ENCODE peak calls at places on chromosomes 5 and 9, in five cellular contexts. Q, G, M, T and C are unnamed samples. For H3K4me1, the result is how much of the 10 kb centered on the place peaks cover.

GRCh38 chr5:77851229-77852067 is 75.3 kb upstream of the TBCA start:
- DNase-seq in Q (no peak), G (no peak), M (no peak), T (peak), C (peak)

GRCh38 chr9:87446527-87446926 is 51.1 kb upstream of the DAPK1 start:
- DNase-seq in Q (no peak), G (no peak), M (no peak), T (no peak), C (no peak)

GRCh38 chr5:40631236-40631635 is 48.5 kb upstream of the PTGER4 start:
- DNase-seq in Q (no peak), G (no peak), M (no peak), T (no peak), C (no peak)

GRCh38 chr5:8726383-8727036 is 819.4 kb downstream of the SEMA5A start:
- DNase-seq in Q (no peak), G (no peak), M (no peak), T (no peak), C (no peak)

GRCh38 chr5:135881244-135881643 is 14.4 kb downstream of the IL9 start:
- DNase-seq in Q (no peak), G (no peak), M (no peak), T (no peak), C (no peak)

GRCh38 chr9:68703672-68704071 is 1.4 kb upstream of the PIP5K1B start:
- DNase-seq in Q (no peak), G (no peak), M (no peak), T (no peak), C (no peak)

GRCh38 chr5:143964919-143965318 is 153.0 kb downstream of the HMHB1 start:
- DNase-seq in Q (no peak), G (no peak), M (no peak), T (peak), C (no peak)

GRCh38 chr5:151213803-151214613 is 9.9 kb downstream of the CCDC69 start:
- DNase-seq in Q (peak), G (peak), M (peak), T (no peak), C (peak)

GRCh38 chr9:89390068-89390555 is 71.8 kb downstream of the SECISBP2 start:
- DNase-seq in Q (no peak), G (no peak), M (no peak), T (no peak), C (no peak)

GRCh38 chr5:36491860-36492259 is 114.5 kb upstream of the SLC1A3 start:
- DNase-seq in Q (no peak), G (no peak), M (no peak), T (no peak), C (no peak)

GRCh38 chr9:101736723-101737122 is 1.7 kb downstream of the GRIN3A start:
- DNase-seq in Q (no peak), G (peak), M (peak), T (no peak), C (no peak)

GRCh38 chr5:57939335-57939734 is 456.7 kb upstream of the ACTBL2 start:
- DNase-seq in Q (no peak), G (no peak), M (no peak), T (no peak), C (no peak)

GRCh38 chr5:132867046-132867451 is 607 bp downstream of the UQCRQ start:
- DNase-seq in Q (no peak), G (no peak), M (no peak), T (no peak), C (no peak)
- H3K4me3 ChIP-seq in Q (peak), G (peak), M (peak), T (peak), C (peak)

GRCh38 chr5:113022661-113023060 is 46.1 kb downstream of the DCP2 start:
- DNase-seq in Q (peak), G (no peak), M (no peak), T (peak), C (no peak)

GRCh38 chr5:113020461-113021273 is 44.1 kb downstream of the DCP2 start:
- DNase-seq in Q (no peak), G (no peak), M (no peak), T (peak), C (no peak)

GRCh38 chr5:113017891-113018635 is 41.5 kb downstream of the DCP2 start:
- DNase-seq in Q (no peak), G (no peak), M (no peak), T (no peak), C (no peak)
- H3K4me1 ChIP-seq in Q (under half), G (under half), M (under half), T (under half), C (under half)

GRCh38 chr5:23522553-23522952 is 15.1 kb downstream of the PRDM9 start:
- DNase-seq in Q (no peak), G (no peak), M (no peak), T (no peak), C (no peak)
- H3K4me3 ChIP-seq in Q (no peak), G (no peak), M (no peak), T (no peak), C (no peak)

DNA sequence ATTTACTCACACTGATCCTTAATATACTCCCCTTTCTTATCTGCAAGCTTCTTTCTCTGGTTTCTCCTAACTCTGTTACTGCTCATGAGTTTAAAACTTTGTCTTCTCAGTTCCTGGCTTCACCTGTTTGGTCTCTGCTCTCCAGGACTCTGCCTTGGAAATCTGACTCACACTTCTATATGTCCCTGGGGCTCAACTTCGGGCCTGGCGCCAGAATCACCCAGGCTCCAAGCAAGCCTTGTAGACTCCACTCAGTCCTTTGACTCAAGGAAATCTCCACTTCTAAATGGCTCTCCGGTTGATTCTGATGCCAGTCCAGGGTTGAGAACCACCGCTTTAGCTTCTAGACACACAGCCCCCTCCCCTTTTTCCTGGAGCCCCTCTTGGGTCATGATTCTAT is 57.8 kb downstream of the TMC1 start:
- DNase-seq in Q (no peak), G (no peak), M (peak), T (peak), C (peak)
- H3K4me1 ChIP-seq in Q (under half), G (under half), M (half or more), T (under half), C (half or more)

GRCh38 chr5:93585753-93586385 is 2.8 kb downstream of the NR2F1 start:
- DNase-seq in Q (no peak), G (no peak), M (no peak), T (peak), C (peak)
- H3K4me3 ChIP-seq in Q (no peak), G (no peak), M (peak), T (peak), C (peak)

GRCh38 chr5:142014911-142015584 is 2.2 kb upstream of the GNPDA1 start:
- DNase-seq in Q (peak), G (no peak), M (no peak), T (peak), C (no peak)
- H3K4me1 ChIP-seq in Q (half or more), G (under half), M (under half), T (under half), C (under half)

DNA sequence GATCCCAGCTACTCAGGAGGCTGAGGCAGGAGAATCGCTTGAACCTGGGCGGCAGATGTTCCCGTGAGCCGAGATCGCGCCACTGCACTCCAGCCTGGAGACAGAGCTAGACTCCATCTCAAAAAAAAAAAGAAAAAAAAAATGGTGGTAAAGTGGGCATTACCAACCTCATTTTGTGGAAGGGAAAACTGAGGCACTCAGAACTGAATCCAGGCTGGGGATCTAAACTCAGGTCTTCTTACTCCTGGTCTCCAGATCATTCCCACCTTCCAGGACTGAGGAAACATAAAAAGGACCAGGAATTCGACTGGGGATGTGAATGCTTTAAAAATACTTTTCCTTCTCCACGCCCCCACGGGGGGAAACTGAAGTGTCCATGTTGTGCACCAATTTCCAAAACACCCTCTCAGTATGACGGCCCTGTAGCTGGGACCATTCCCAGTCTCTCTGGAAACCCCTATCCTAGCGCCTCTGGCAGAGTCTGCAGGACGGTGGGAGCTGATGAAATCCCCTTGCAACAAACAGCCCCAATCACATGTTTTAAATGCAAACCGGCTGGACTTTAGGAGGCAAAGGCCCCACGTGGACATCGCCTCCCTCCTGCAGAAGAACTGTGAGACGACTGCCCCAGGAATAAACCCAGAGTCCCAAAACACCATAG is 8.9 kb upstream of the AKNA start:
- DNase-seq in Q (peak), G (no peak), M (no peak), T (peak), C (no peak)
- H3K4me3 ChIP-seq in Q (peak), G (no peak), M (no peak), T (no peak), C (peak)